ENCODE peak calls at places on chromosome 6, in five cellular contexts. D is Peyer's patch, B is NT2/D1, G is T-helper 17 cell, V is A549. E is an unnamed sample. For H3K9me3, the result is how much of the 10 kb centered on the place peaks cover.

GRCh38 chr6:156791261-156791850 is 14.2 kb downstream of the ARID1B start:
- DNase-seq in D (no peak), G (no peak), V (no peak), B (no peak), E (peak)

GRCh38 chr6:105733556-105734162 is 330.8 kb upstream of the PREP start:
- DNase-seq in B (no peak), V (no peak), D (no peak), G (no peak), E (peak)

GRCh38 chr6:40545954-40546353 is 41.2 kb downstream of the LRFN2 start:
- DNase-seq in B (peak), D (no peak), G (no peak), V (no peak), E (no peak)

GRCh38 chr6:47352169-47352568 is 42.5 kb upstream of the TNFRSF21 start:
- DNase-seq in B (no peak), V (no peak), D (no peak), G (no peak), E (no peak)

GRCh38 chr6:52213127-52213526 is 27.0 kb downstream of the IL17A start:
- DNase-seq in V (no peak), D (no peak), B (no peak), G (peak), E (no peak)

GRCh38 chr6:45118684-45119230 is 209.4 kb upstream of the RUNX2 start:
- DNase-seq in D (no peak), G (no peak), B (no peak), V (no peak), E (peak)

GRCh38 chr6:46538800-46539199 is 47.6 kb upstream of the RCAN2 start:
- DNase-seq in V (no peak), B (no peak), G (no peak), D (no peak), E (no peak)

GRCh38 chr6:38552136-38552535 is 87.6 kb downstream of the BTBD9 start:
- DNase-seq in B (no peak), D (peak), V (no peak), G (no peak), E (no peak)

GRCh38 chr6:44278774-44279697 is 8.8 kb downstream of the TMEM151B start:
- DNase-seq in B (no peak), D (no peak), V (no peak), G (no peak), E (no peak)

GRCh38 chr6:43274916-43275597 is 23.0 kb upstream of the SLC22A7 start:
- DNase-seq in V (no peak), G (no peak), D (no peak), B (no peak), E (peak)

GRCh38 chr6:52482903-52483670 is 62.9 kb downstream of the EFHC1 start:
- DNase-seq in V (no peak), B (no peak), G (no peak), D (no peak), E (no peak)

GRCh38 chr6:16756660-16757270 is 4.5 kb downstream of the ATXN1 start:
- DNase-seq in V (no peak), D (no peak), G (no peak), B (no peak), E (no peak)

GRCh38 chr6:167706313-167707109 is 120.2 kb upstream of the AFDN start:
- DNase-seq in B (no peak), V (no peak), D (no peak), G (peak), E (no peak)

GRCh38 chr6:35668708-35669440 is 19.8 kb downstream of the FKBP5 start:
- DNase-seq in G (no peak), D (no peak), V (no peak), B (no peak), E (no peak)

GRCh38 chr6:121823437-121823851 is 388.0 kb downstream of the GJA1 start:
- DNase-seq in B (peak), D (no peak), G (no peak), V (no peak), E (no peak)

GRCh38 chr6:79544939-79545450 is 7.8 kb upstream of the LCA5 start:
- DNase-seq in G (no peak), D (no peak), B (peak), V (peak), E (peak)

GRCh38 chr6:137210903-137211302 is 8.3 kb downstream of the IFNGR1 start:
- DNase-seq in B (no peak), D (no peak), G (no peak), V (no peak), E (no peak)
- H3K9me3 ChIP-seq in B (under half), D (under half), G (under half), V (under half), E (under half)

GRCh38 chr6:165049362-165049761 is 260.0 kb downstream of the C6orf118 start:
- DNase-seq in D (no peak), V (no peak), G (no peak), B (peak), E (peak)
- H3K9me3 ChIP-seq in D (under half), V (under half), G (under half), B (under half), E (under half)

DNA sequence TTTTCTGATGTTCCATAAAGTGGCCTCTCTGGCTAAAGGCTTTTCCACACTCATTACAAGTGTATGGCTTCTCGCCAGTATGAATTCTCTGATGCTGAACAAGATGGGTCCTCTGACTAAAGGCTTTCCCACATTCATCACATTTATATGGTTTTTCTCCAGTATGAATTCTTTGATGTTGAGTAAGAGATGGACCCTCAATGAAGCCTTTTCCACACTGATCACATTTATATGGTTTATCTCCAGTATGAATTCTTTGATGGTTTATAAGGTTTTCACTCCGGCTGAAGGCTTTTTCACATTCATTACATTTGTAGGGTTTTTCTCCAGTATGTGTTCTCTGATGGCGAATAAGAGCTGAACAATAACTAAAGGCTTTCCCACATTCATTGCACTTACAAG is 20.4 kb downstream of the ZNF184 start:
- DNase-seq in G (no peak), D (no peak), B (no peak), V (no peak), E (no peak)
- H3K9me3 ChIP-seq in G (half or more), D (half or more), B (half or more), V (half or more), E (half or more)

GRCh38 chr6:69584913-69585729 is 211.7 kb downstream of the LMBRD1 start:
- DNase-seq in D (no peak), B (no peak), V (no peak), G (no peak), E (peak)
- H3K9me3 ChIP-seq in D (under half), B (under half), V (under half), G (under half), E (under half)

GRCh38 chr6:169472786-169473416 is 219.3 kb upstream of the THBS2 start:
- DNase-seq in D (no peak), B (no peak), G (no peak), V (no peak), E (no peak)
- H3K9me3 ChIP-seq in D (under half), B (under half), G (under half), V (under half), E (under half)

GRCh38 chr6:165871571-165871970 is 208.5 kb upstream of the PDE10A start:
- DNase-seq in G (no peak), V (no peak), D (no peak), B (no peak), E (no peak)

GRCh38 chr6:165864925-165865324 is 201.9 kb upstream of the PDE10A start:
- DNase-seq in B (no peak), V (no peak), G (no peak), D (no peak), E (no peak)

GRCh38 chr6:165872311-165872710 is 209.3 kb upstream of the PDE10A start:
- DNase-seq in D (no peak), G (no peak), V (no peak), B (no peak), E (no peak)

GRCh38 chr6:165872811-165873210 is 209.8 kb upstream of the PDE10A start:
- DNase-seq in V (no peak), G (no peak), D (no peak), B (no peak), E (no peak)

GRCh38 chr6:165869526-165869925 is 206.5 kb upstream of the PDE10A start:
- DNase-seq in V (no peak), D (no peak), G (no peak), B (no peak), E (no peak)
- H3K9me3 ChIP-seq in V (under half), D (under half), G (under half), B (under half), E (under half)

E was measured in hepatocyte.